ENCODE peak calls at places on chromosomes 5 and 9, in eight cellular contexts. One of them, this sample, is unnamed. For H3K27me3, the result is how much of the 10 kb centered on the place peaks cover.

GRCh38 chr5:179762079-179762780 is 29.6 kb downstream of the MAML1 start:
- DNase-seq in gastrocnemius medialis: no peak
- DNase-seq in cardiac muscle cell: no peak
- DNase-seq in tibial artery: no peak
- DNase-seq in tibial nerve: no peak
- DNase-seq in kidney epithelial cell: no peak
- DNase-seq in keratinocyte: no peak
- DNase-seq in heart right ventricle: no peak
- DNase-seq in this sample: no peak

GRCh38 chr9:96596601-96597111 is 23.0 kb downstream of the CDC14B start:
- DNase-seq in keratinocyte: no peak
- DNase-seq in kidney epithelial cell: no peak
- DNase-seq in tibial artery: no peak
- DNase-seq in heart right ventricle: no peak
- DNase-seq in cardiac muscle cell: no peak
- DNase-seq in gastrocnemius medialis: no peak
- DNase-seq in tibial nerve: no peak
- DNase-seq in this sample: no peak

GRCh38 chr5:170633235-170634041 is 129.6 kb downstream of the KCNIP1 start:
- DNase-seq in tibial artery: peak
- DNase-seq in kidney epithelial cell: peak
- DNase-seq in tibial nerve: no peak
- DNase-seq in heart right ventricle: peak
- DNase-seq in keratinocyte: no peak
- DNase-seq in cardiac muscle cell: peak
- DNase-seq in gastrocnemius medialis: peak
- DNase-seq in this sample: peak

GRCh38 chr9:137434498-137435380 is 6.4 kb downstream of the ENTPD8 start:
- DNase-seq in heart right ventricle: no peak
- DNase-seq in kidney epithelial cell: no peak
- DNase-seq in keratinocyte: no peak
- DNase-seq in gastrocnemius medialis: no peak
- DNase-seq in tibial nerve: no peak
- DNase-seq in cardiac muscle cell: no peak
- DNase-seq in tibial artery: no peak
- DNase-seq in this sample: peak

GRCh38 chr5:160629007-160629402 is 207.3 kb downstream of the PTTG1 start:
- DNase-seq in kidney epithelial cell: no peak
- DNase-seq in heart right ventricle: no peak
- DNase-seq in tibial artery: no peak
- DNase-seq in keratinocyte: no peak
- DNase-seq in tibial nerve: no peak
- DNase-seq in cardiac muscle cell: no peak
- DNase-seq in gastrocnemius medialis: no peak
- DNase-seq in this sample: no peak

GRCh38 chr5:172680921-172681320 is 39.9 kb downstream of the NEURL1B start:
- DNase-seq in tibial artery: no peak
- DNase-seq in keratinocyte: no peak
- DNase-seq in heart right ventricle: no peak
- DNase-seq in gastrocnemius medialis: no peak
- DNase-seq in cardiac muscle cell: no peak
- DNase-seq in tibial nerve: no peak
- DNase-seq in kidney epithelial cell: no peak
- DNase-seq in this sample: no peak

GRCh38 chr5:36227046-36227445 is 14.7 kb downstream of the NADK2 start:
- DNase-seq in kidney epithelial cell: no peak
- DNase-seq in keratinocyte: no peak
- DNase-seq in heart right ventricle: no peak
- DNase-seq in gastrocnemius medialis: no peak
- DNase-seq in cardiac muscle cell: no peak
- DNase-seq in tibial nerve: no peak
- DNase-seq in tibial artery: no peak
- DNase-seq in this sample: no peak

GRCh38 chr9:84493284-84493947 is 152.9 kb upstream of the SLC28A3 start:
- DNase-seq in tibial nerve: no peak
- DNase-seq in tibial artery: no peak
- DNase-seq in gastrocnemius medialis: no peak
- DNase-seq in heart right ventricle: no peak
- DNase-seq in keratinocyte: no peak
- DNase-seq in kidney epithelial cell: no peak
- DNase-seq in cardiac muscle cell: no peak
- DNase-seq in this sample: no peak

GRCh38 chr5:54007822-54008777 is 302.3 kb downstream of the ARL15 start:
- DNase-seq in kidney epithelial cell: no peak
- DNase-seq in tibial artery: no peak
- DNase-seq in tibial nerve: no peak
- DNase-seq in gastrocnemius medialis: no peak
- DNase-seq in keratinocyte: no peak
- DNase-seq in cardiac muscle cell: peak
- DNase-seq in heart right ventricle: no peak
- DNase-seq in this sample: no peak

GRCh38 chr5:95970359-95970704 is 8.7 kb upstream of the ELL2 start:
- DNase-seq in gastrocnemius medialis: no peak
- DNase-seq in cardiac muscle cell: no peak
- DNase-seq in heart right ventricle: no peak
- DNase-seq in keratinocyte: no peak
- DNase-seq in tibial artery: no peak
- DNase-seq in kidney epithelial cell: no peak
- DNase-seq in tibial nerve: no peak
- DNase-seq in this sample: no peak

GRCh38 chr9:128190013-128190412 is 1.4 kb downstream of the CIZ1 start:
- DNase-seq in gastrocnemius medialis: no peak
- DNase-seq in kidney epithelial cell: no peak
- DNase-seq in cardiac muscle cell: no peak
- DNase-seq in heart right ventricle: no peak
- DNase-seq in tibial artery: no peak
- DNase-seq in keratinocyte: no peak
- DNase-seq in tibial nerve: no peak
- DNase-seq in this sample: no peak

GRCh38 chr9:28215921-28216320 is 642.6 kb upstream of the C9orf72 start:
- DNase-seq in tibial nerve: no peak
- DNase-seq in cardiac muscle cell: no peak
- DNase-seq in keratinocyte: no peak
- DNase-seq in tibial artery: no peak
- DNase-seq in kidney epithelial cell: no peak
- DNase-seq in gastrocnemius medialis: no peak
- DNase-seq in heart right ventricle: no peak
- DNase-seq in this sample: no peak

GRCh38 chr5:29516224-29516623 is 1677.3 kb upstream of the CDH6 start:
- DNase-seq in tibial nerve: no peak
- DNase-seq in heart right ventricle: no peak
- DNase-seq in keratinocyte: no peak
- DNase-seq in kidney epithelial cell: no peak
- DNase-seq in tibial artery: no peak
- DNase-seq in cardiac muscle cell: no peak
- DNase-seq in gastrocnemius medialis: no peak
- DNase-seq in this sample: no peak

GRCh38 chr5:109863752-109864151 is 174.0 kb downstream of the MAN2A1 start:
- DNase-seq in tibial artery: no peak
- DNase-seq in kidney epithelial cell: no peak
- DNase-seq in gastrocnemius medialis: no peak
- DNase-seq in keratinocyte: no peak
- DNase-seq in tibial nerve: no peak
- DNase-seq in cardiac muscle cell: peak
- DNase-seq in heart right ventricle: no peak
- DNase-seq in this sample: no peak

GRCh38 chr5:167920589-167920988 is 370.9 kb upstream of the WWC1 start:
- DNase-seq in cardiac muscle cell: no peak
- DNase-seq in tibial nerve: no peak
- DNase-seq in gastrocnemius medialis: no peak
- DNase-seq in keratinocyte: no peak
- DNase-seq in heart right ventricle: no peak
- DNase-seq in tibial artery: no peak
- DNase-seq in kidney epithelial cell: no peak
- DNase-seq in this sample: no peak

GRCh38 chr9:136545065-136545965 is 533 bp downstream of the NOTCH1 start:
- DNase-seq in cardiac muscle cell: no peak
- DNase-seq in tibial artery: no peak
- DNase-seq in gastrocnemius medialis: no peak
- DNase-seq in keratinocyte: no peak
- DNase-seq in tibial nerve: no peak
- DNase-seq in heart right ventricle: no peak
- DNase-seq in kidney epithelial cell: no peak
- DNase-seq in this sample: peak

GRCh38 chr5:67401166-67401565 is 204.6 kb upstream of the CD180 start:
- DNase-seq in tibial artery: no peak
- DNase-seq in cardiac muscle cell: no peak
- DNase-seq in gastrocnemius medialis: no peak
- DNase-seq in heart right ventricle: no peak
- DNase-seq in tibial nerve: no peak
- DNase-seq in keratinocyte: no peak
- DNase-seq in kidney epithelial cell: no peak
- DNase-seq in this sample: no peak

GRCh38 chr9:33161011-33161588 is 6.0 kb downstream of the B4GALT1 start:
- DNase-seq in tibial artery: peak
- DNase-seq in gastrocnemius medialis: peak
- DNase-seq in kidney epithelial cell: peak
- DNase-seq in keratinocyte: peak
- DNase-seq in cardiac muscle cell: peak
- DNase-seq in heart right ventricle: peak
- DNase-seq in tibial nerve: no peak
- DNase-seq in this sample: peak

GRCh38 chr9:122225323-122226141 is 3.2 kb downstream of the LHX6 start:
- DNase-seq in keratinocyte: no peak
- DNase-seq in gastrocnemius medialis: no peak
- DNase-seq in heart right ventricle: no peak
- DNase-seq in cardiac muscle cell: no peak
- DNase-seq in tibial nerve: no peak
- DNase-seq in tibial artery: no peak
- DNase-seq in kidney epithelial cell: no peak
- DNase-seq in this sample: no peak

GRCh38 chr5:78858401-78858800 is 126.7 kb downstream of the ARSB start:
- DNase-seq in tibial artery: no peak
- DNase-seq in gastrocnemius medialis: no peak
- DNase-seq in cardiac muscle cell: no peak
- DNase-seq in keratinocyte: no peak
- DNase-seq in kidney epithelial cell: no peak
- DNase-seq in tibial nerve: no peak
- DNase-seq in heart right ventricle: no peak
- DNase-seq in this sample: no peak

DNA sequence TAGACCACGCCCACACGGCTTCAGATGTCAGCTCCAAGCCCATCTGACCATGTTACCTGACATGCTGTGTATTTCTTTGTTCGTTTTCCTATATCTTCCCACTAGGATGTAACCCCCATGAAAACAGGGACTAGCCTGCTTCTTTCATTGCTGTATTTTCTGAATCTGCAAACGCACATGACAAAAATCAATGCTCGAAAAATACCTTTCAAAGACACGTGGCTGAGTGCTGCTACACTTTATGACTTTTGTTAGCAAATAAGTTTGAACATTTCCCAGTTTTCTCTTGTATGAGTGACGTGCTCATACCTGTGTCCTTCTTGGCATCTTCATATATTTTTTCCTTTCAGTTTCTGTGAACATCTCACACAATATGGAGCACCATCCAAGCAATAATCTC is 181.3 kb upstream of the IRX1 start:
- DNase-seq in keratinocyte: no peak
- DNase-seq in kidney epithelial cell: no peak
- DNase-seq in tibial artery: no peak
- DNase-seq in tibial nerve: no peak
- DNase-seq in cardiac muscle cell: no peak
- DNase-seq in gastrocnemius medialis: no peak
- DNase-seq in heart right ventricle: no peak
- DNase-seq in this sample: no peak
- H3K27me3 ChIP-seq in keratinocyte: under half
- H3K27me3 ChIP-seq in kidney epithelial cell: under half
- H3K27me3 ChIP-seq in tibial artery: under half
- H3K27me3 ChIP-seq in tibial nerve: under half
- H3K27me3 ChIP-seq in cardiac muscle cell: under half
- H3K27me3 ChIP-seq in gastrocnemius medialis: under half
- H3K27me3 ChIP-seq in heart right ventricle: under half
- H3K27me3 ChIP-seq in this sample: under half

DNA sequence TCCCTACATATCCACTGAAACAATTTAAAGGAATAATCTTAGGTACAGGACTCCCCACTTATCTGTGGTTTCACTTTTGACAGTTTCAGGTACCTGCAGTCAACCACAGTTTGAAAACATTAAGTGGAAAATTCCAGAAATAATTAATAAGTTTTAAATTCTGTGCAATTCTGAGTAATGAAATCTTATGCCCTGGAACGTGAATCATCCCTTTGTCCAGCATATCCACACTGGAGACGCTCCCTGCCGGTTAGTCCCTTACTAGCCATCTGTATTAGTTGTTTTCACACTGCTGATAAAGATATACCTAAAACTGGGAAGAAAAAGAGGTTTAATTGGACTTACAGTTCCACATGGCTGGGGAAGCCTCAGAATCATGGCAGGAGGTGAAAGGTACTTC is 80.6 kb downstream of the NR3C1 start:
- DNase-seq in tibial nerve: no peak
- DNase-seq in keratinocyte: no peak
- DNase-seq in gastrocnemius medialis: no peak
- DNase-seq in kidney epithelial cell: no peak
- DNase-seq in cardiac muscle cell: peak
- DNase-seq in heart right ventricle: no peak
- DNase-seq in tibial artery: no peak
- DNase-seq in this sample: no peak
- TF ChIP-seq CTCF in tibial nerve: no peak
- TF ChIP-seq CTCF in keratinocyte: no peak
- TF ChIP-seq CTCF in gastrocnemius medialis: no peak
- TF ChIP-seq CTCF in kidney epithelial cell: no peak
- TF ChIP-seq CTCF in cardiac muscle cell: peak
- TF ChIP-seq CTCF in heart right ventricle: no peak
- TF ChIP-seq CTCF in tibial artery: no peak
- TF ChIP-seq CTCF in this sample: no peak

DNA sequence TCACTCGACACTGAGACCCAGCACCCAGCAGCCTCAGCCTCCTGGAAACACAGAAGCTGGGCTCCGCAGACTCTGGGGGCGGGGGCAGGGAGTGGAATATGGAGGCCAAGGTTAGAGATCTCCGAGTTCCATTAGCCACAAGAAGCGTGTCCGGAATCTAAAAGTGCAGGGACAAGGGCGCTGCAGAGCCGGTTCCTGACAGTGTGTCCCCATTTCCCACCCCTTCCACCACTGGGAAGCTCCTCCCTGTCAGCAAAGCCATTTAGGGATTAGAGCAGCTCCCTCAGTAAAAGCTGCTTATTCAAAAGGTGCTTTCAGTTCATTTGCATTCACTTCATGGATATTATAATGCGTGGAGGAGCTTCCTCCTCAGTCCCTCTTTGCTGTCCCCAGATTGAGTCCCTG is 74.1 kb upstream of the HSPA9 start:
- DNase-seq in cardiac muscle cell: no peak
- DNase-seq in keratinocyte: no peak
- DNase-seq in gastrocnemius medialis: no peak
- DNase-seq in kidney epithelial cell: no peak
- DNase-seq in heart right ventricle: no peak
- DNase-seq in tibial nerve: no peak
- DNase-seq in tibial artery: no peak
- DNase-seq in this sample: no peak
- H3K27me3 ChIP-seq in cardiac muscle cell: under half
- H3K27me3 ChIP-seq in keratinocyte: under half
- H3K27me3 ChIP-seq in gastrocnemius medialis: under half
- H3K27me3 ChIP-seq in kidney epithelial cell: under half
- H3K27me3 ChIP-seq in heart right ventricle: under half
- H3K27me3 ChIP-seq in tibial nerve: under half
- H3K27me3 ChIP-seq in tibial artery: under half
- H3K27me3 ChIP-seq in this sample: under half

DNA sequence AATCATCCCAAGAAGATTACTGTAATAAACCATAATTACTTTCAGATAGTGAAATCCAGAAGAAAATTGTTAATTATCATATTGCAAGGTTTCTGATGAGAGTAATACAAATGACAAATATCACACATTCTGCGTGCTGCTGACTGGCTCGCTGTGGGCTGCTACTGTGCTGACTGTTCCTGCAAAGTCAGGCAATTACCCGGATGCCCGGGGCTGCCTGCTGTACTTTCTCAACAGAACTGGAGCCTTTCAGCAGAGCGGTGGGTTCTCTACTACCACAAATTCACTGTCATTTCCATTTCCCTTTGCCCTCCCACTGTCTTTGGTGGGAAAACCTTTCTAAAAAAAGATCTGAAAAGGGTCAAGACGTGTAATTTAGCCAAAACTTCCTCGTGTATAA is 68.4 kb downstream of the SMARCA2 start:
- DNase-seq in heart right ventricle: no peak
- DNase-seq in kidney epithelial cell: no peak
- DNase-seq in cardiac muscle cell: no peak
- DNase-seq in gastrocnemius medialis: no peak
- DNase-seq in tibial nerve: no peak
- DNase-seq in keratinocyte: no peak
- DNase-seq in tibial artery: no peak
- DNase-seq in this sample: no peak
- TF ChIP-seq CTCF in heart right ventricle: no peak
- TF ChIP-seq CTCF in kidney epithelial cell: no peak
- TF ChIP-seq CTCF in cardiac muscle cell: no peak
- TF ChIP-seq CTCF in gastrocnemius medialis: no peak
- TF ChIP-seq CTCF in tibial nerve: no peak
- TF ChIP-seq CTCF in keratinocyte: no peak
- TF ChIP-seq CTCF in tibial artery: no peak
- TF ChIP-seq CTCF in this sample: no peak

This sample was measured in ovary.